ENCODE peak calls at places on chromosomes 11 and 22, in seven cellular contexts. Z is CD8-positive, alpha-beta T cell; K is body of pancreas; S is brain microvascular endothelial cell; Q is fibroblast of pulmonary artery; G is astrocyte of the spinal cord; T is A549. R is an unnamed sample.

GRCh38 chr11:48683226-48683720 is 194.7 kb downstream of the OR4A47 start:
- DNase-seq in Z (no peak), K (no peak), S (no peak), Q (no peak), G (no peak), T (no peak), R (no peak)

GRCh38 chr11:66136752-66137123 is 66.7 kb downstream of the PACS1 start:
- DNase-seq in Z (no peak), K (peak), S (peak), Q (peak), G (peak), T (peak), R (no peak)

GRCh38 chr11:102413497-102413896 is 39.1 kb downstream of the TMEM123 start:
- DNase-seq in Z (no peak), K (no peak), S (no peak), Q (no peak), G (no peak), T (no peak), R (no peak)

GRCh38 chr11:47179655-47179991 is 2.9 kb upstream of the ARFGAP2 start:
- DNase-seq in Z (no peak), K (peak), S (peak), Q (peak), G (no peak), T (peak), R (no peak)

GRCh38 chr11:61041755-61042518 is 60.4 kb upstream of the CD5 start:
- DNase-seq in Z (peak), K (peak), S (peak), Q (peak), G (peak), T (no peak), R (peak)

GRCh38 chr11:78138281-78138680 is 1.1 kb downstream of the ALG8 start:
- DNase-seq in Z (no peak), K (no peak), S (no peak), Q (no peak), G (no peak), T (no peak), R (no peak)

GRCh38 chr11:69921429-69922014 is 102.3 kb upstream of the FGF3 start:
- DNase-seq in Z (no peak), K (no peak), S (no peak), Q (no peak), G (no peak), T (no peak), R (peak)

GRCh38 chr22:31490496-31490925 is 869 bp upstream of the EIF4ENIF1 start:
- DNase-seq in Z (peak), K (peak), S (peak), Q (peak), G (no peak), T (peak), R (no peak)

GRCh38 chr11:36409152-36409713 is 100.8 kb downstream of the TRAF6 start:
- DNase-seq in Z (no peak), K (no peak), S (peak), Q (peak), G (peak), T (no peak), R (no peak)

GRCh38 chr22:41613456-41613855 is 7.4 kb downstream of the DESI1 start:
- DNase-seq in Z (no peak), K (no peak), S (no peak), Q (no peak), G (no peak), T (no peak), R (no peak)

GRCh38 chr11:61454520-61454919 is 24.6 kb downstream of the SDHAF2 start:
- DNase-seq in Z (no peak), K (no peak), S (no peak), Q (no peak), G (no peak), T (no peak), R (no peak)

GRCh38 chr22:38238519-38239051 is 34.2 kb downstream of the TMEM184B start:
- DNase-seq in Z (no peak), K (peak), S (no peak), Q (peak), G (peak), T (no peak), R (peak)

GRCh38 chr11:21814169-21814568 is 378.7 kb upstream of the ANO5 start:
- DNase-seq in Z (no peak), K (peak), S (peak), Q (peak), G (peak), T (no peak), R (no peak)

GRCh38 chr22:45216133-45217003 is 24.3 kb downstream of the KIAA0930 start:
- DNase-seq in Z (no peak), K (peak), S (peak), Q (peak), G (peak), T (no peak), R (no peak)

GRCh38 chr11:113778111-113778910 is 1.3 kb upstream of the CLDN25 start:
- DNase-seq in Z (no peak), K (peak), S (peak), Q (peak), G (peak), T (no peak), R (no peak)

GRCh38 chr11:102494216-102494615 is 36.3 kb downstream of the MMP7 start:
- DNase-seq in Z (no peak), K (no peak), S (peak), Q (peak), G (peak), T (peak), R (no peak)

GRCh38 chr11:32391965-32392553 is 43.3 kb downstream of the WT1 start:
- DNase-seq in Z (no peak), K (no peak), S (peak), Q (peak), G (peak), T (no peak), R (no peak)

GRCh38 chr11:77044886-77045285 is 10.7 kb downstream of the B3GNT6 start:
- DNase-seq in Z (no peak), K (no peak), S (no peak), Q (no peak), G (no peak), T (no peak), R (no peak)

GRCh38 chr11:47099213-47099917 is 77.3 kb downstream of the ARFGAP2 start:
- DNase-seq in Z (no peak), K (no peak), S (peak), Q (peak), G (no peak), T (no peak), R (no peak)

GRCh38 chr11:92482502-92482901 is 257.9 kb downstream of the FAT3 start:
- DNase-seq in Z (no peak), K (no peak), S (no peak), Q (no peak), G (no peak), T (no peak), R (no peak)

GRCh38 chr11:71202966-71203365 is 49.4 kb downstream of the SHANK2 start:
- DNase-seq in Z (no peak), K (no peak), S (no peak), Q (no peak), G (no peak), T (no peak), R (no peak)

GRCh38 chr11:10490398-10491232 is 35.6 kb downstream of the AMPD3 start:
- DNase-seq in Z (no peak), K (peak), S (peak), Q (peak), G (peak), T (peak), R (peak)

GRCh38 chr22:29244785-29245625 is 22.8 kb downstream of the RHBDD3 start:
- DNase-seq in Z (no peak), K (no peak), S (no peak), Q (no peak), G (no peak), T (no peak), R (no peak)

GRCh38 chr11:68043349-68044144 is 4.7 kb downstream of the TCIRG1 start:
- DNase-seq in Z (no peak), K (peak), S (peak), Q (peak), G (peak), T (peak), R (peak)

GRCh38 chr22:33054276-33054675 is 3.9 kb downstream of the SYN3 start:
- DNase-seq in Z (no peak), K (no peak), S (no peak), Q (no peak), G (no peak), T (no peak), R (no peak)

GRCh38 chr11:1546536-1547466 is 25.3 kb downstream of the DUSP8 start:
- DNase-seq in Z (peak), K (peak), S (no peak), Q (peak), G (no peak), T (peak), R (no peak)

GRCh38 chr11:63609536-63609935 is 4.7 kb downstream of the PLAAT3 start:
- DNase-seq in Z (no peak), K (peak), S (no peak), Q (no peak), G (no peak), T (no peak), R (no peak)

GRCh38 chr11:68269414-68270081 is 2.2 kb downstream of the C11orf24 start:
- DNase-seq in Z (no peak), K (no peak), S (peak), Q (peak), G (peak), T (no peak), R (no peak)

GRCh38 chr11:1759151-1759850 is 4.4 kb downstream of the CTSD start:
- DNase-seq in Z (no peak), K (no peak), S (no peak), Q (no peak), G (no peak), T (no peak), R (no peak)

GRCh38 chr11:48081151-48082010 is 101.0 kb downstream of the PTPRJ start:
- DNase-seq in Z (peak), K (peak), S (peak), Q (peak), G (peak), T (no peak), R (no peak)

GRCh38 chr11:61832207-61832606 is 4.1 kb downstream of the FADS2 start:
- DNase-seq in Z (no peak), K (no peak), S (no peak), Q (no peak), G (no peak), T (no peak), R (no peak)

GRCh38 chr11:17906436-17906835 is 106.4 kb downstream of the SERGEF start:
- DNase-seq in Z (no peak), K (peak), S (no peak), Q (no peak), G (no peak), T (no peak), R (no peak)

GRCh38 chr22:25363474-25363873 is 144.0 kb downstream of the CRYBB2 start:
- DNase-seq in Z (no peak), K (no peak), S (no peak), Q (no peak), G (no peak), T (no peak), R (no peak)

GRCh38 chr22:40578171-40578570 is 58.3 kb downstream of the MRTFA start:
- DNase-seq in Z (no peak), K (no peak), S (no peak), Q (no peak), G (no peak), T (no peak), R (no peak)

GRCh38 chr22:19130959-19131684 is at the start of gene TSSK2:
- DNase-seq in Z (no peak), K (no peak), S (no peak), Q (no peak), G (no peak), T (no peak), R (no peak)

GRCh38 chr11:86214710-86215109 is 29.8 kb upstream of the EED start:
- DNase-seq in Z (no peak), K (no peak), S (no peak), Q (no peak), G (no peak), T (no peak), R (no peak)

DNA sequence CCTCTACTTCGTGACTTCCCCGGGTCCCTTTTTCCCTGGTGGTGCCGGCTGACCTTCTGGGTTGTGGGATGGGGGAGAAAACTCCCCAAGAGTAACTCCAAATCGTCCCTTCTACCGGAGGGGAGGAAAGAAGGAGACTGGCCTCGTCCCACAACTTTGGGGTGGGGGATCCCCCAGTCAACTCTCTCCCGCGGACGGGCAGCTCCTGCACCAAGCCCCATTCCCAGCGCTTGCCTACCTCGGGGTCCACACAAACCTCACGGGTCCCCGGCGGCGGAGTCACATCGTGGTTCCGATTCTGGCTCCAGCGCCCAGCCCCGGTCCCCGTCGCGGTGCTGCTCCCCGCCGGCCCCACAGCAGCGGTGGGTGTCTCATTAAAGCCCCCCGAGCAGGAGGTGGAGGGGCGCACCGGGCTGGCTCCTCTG is 317 bp downstream of the BDNF start:
- DNase-seq in Z (no peak), K (no peak), S (no peak), Q (no peak), G (no peak), T (no peak), R (no peak)
- TF ChIP-seq CTCF in Z (no peak), K (no peak), S (no peak), Q (no peak), G (no peak), T (no peak), R (no peak)

DNA sequence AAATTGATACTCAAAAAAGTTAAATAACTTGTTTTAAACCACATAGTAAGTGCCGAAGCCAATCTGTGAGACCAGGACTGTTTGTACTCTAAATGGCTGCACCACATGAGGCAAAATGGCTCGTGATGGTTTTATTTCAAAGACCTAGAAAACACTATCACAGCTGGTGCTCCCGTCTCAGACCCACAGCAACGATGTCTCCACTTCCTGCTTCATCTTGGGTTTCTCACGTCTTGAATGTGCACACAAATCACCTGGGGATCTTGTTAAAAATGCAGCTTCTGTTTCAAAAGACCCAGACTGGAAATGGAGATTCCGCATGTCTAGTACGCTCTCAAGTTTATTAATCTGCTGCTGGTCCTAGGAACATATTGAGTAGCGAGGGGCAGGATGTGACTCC is 1.2 kb downstream of the CD3E start:
- DNase-seq in Z (peak), K (no peak), S (no peak), Q (no peak), G (no peak), T (no peak), R (no peak)
- H3K4me3 ChIP-seq in Z (peak), K (no peak), S (no peak), Q (no peak), G (no peak), T (no peak), R (no peak)

DNA sequence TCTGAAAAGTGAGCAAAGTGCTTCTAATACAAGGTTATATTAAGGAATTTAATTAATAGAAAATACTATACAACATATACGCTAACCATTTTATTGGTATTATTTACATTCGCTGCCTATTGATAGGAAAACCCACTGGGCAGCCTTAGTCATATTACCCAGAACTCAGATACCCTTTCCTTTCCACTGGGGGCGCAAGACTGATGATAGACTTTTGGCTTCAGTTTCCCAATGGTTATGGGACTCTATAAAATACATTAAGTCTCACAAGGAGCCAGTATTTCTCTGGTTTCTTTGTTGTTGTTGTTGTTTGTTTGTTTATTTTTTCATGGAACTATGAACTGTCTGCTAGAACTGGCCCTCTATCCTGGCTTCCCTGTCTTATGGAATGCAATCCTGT is 471.1 kb upstream of the KIRREL3 start:
- DNase-seq in Z (no peak), K (no peak), S (no peak), Q (no peak), G (no peak), T (no peak), R (no peak)
- TF ChIP-seq CTCF in Z (no peak), K (no peak), S (no peak), Q (no peak), G (peak), T (no peak), R (no peak)

GRCh38 chr11:20162824-20163777 is 2.8 kb upstream of the DBX1 start:
- DNase-seq in Z (no peak), K (peak), S (peak), Q (peak), G (peak), T (no peak), R (no peak)
- H3K4me3 ChIP-seq in Z (peak), K (no peak), S (peak), Q (peak), G (no peak), T (peak), R (peak)

DNA sequence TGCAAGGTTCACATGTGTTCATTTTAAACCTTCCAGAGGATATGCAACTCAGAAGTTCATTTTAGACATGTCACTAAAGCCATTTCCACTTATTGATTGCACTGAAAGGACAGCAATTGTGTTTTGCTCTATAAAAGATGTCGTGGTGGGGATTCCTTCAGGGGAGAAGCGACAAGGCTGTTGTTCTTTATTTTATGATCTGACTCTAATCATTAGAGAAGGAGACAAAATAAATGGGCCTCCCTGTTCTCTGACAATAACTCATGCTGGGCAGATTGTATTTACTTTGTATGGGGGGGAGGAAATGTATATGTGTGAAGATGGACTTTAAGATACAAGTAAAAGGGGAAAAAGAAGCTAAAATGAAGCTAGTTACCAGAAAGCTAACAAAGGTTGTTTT is 370.1 kb upstream of the ARHGAP42 start:
- DNase-seq in Z (no peak), K (no peak), S (no peak), Q (no peak), G (no peak), T (no peak), R (no peak)
- TF ChIP-seq CTCF in Z (no peak), K (no peak), S (no peak), Q (no peak), G (no peak), T (no peak), R (no peak)

GRCh38 chr22:27317156-27317555 is 484.4 kb downstream of the MN1 start:
- DNase-seq in Z (no peak), K (no peak), S (no peak), Q (peak), G (no peak), T (no peak), R (no peak)

GRCh38 chr22:27315833-27316232 is 485.7 kb downstream of the MN1 start:
- DNase-seq in Z (no peak), K (no peak), S (no peak), Q (no peak), G (no peak), T (no peak), R (no peak)

GRCh38 chr22:27314276-27314807 is 487.2 kb downstream of the MN1 start:
- DNase-seq in Z (no peak), K (peak), S (no peak), Q (no peak), G (no peak), T (no peak), R (no peak)

GRCh38 chr22:27317961-27318360 is 483.6 kb downstream of the MN1 start:
- DNase-seq in Z (no peak), K (no peak), S (no peak), Q (no peak), G (no peak), T (no peak), R (no peak)

GRCh38 chr22:27318516-27318915 is 483.0 kb downstream of the MN1 start:
- DNase-seq in Z (no peak), K (no peak), S (peak), Q (peak), G (peak), T (no peak), R (peak)
- H3K4me3 ChIP-seq in Z (no peak), K (no peak), S (no peak), Q (no peak), G (no peak), T (no peak), R (no peak)

GRCh38 chr11:96035031-96035743 is 111.3 kb upstream of the MTMR2 start:
- DNase-seq in Z (no peak), K (no peak), S (no peak), Q (no peak), G (no peak), T (no peak), R (no peak)

GRCh38 chr11:96035744-96036087 is 111.8 kb upstream of the MTMR2 start:
- DNase-seq in Z (no peak), K (no peak), S (no peak), Q (no peak), G (no peak), T (no peak), R (no peak)

GRCh38 chr11:96036863-96037262 is 113.0 kb upstream of the MTMR2 start:
- DNase-seq in Z (no peak), K (peak), S (no peak), Q (no peak), G (no peak), T (no peak), R (no peak)

GRCh38 chr11:96038046-96038445 is 114.1 kb upstream of the MTMR2 start:
- DNase-seq in Z (no peak), K (no peak), S (no peak), Q (no peak), G (peak), T (no peak), R (no peak)

GRCh38 chr11:96037267-96037990 is 113.5 kb upstream of the MTMR2 start:
- DNase-seq in Z (no peak), K (no peak), S (peak), Q (peak), G (peak), T (no peak), R (no peak)
- TF ChIP-seq CTCF in Z (no peak), K (no peak), S (peak), Q (no peak), G (no peak), T (no peak), R (no peak)

GRCh38 chr11:87456499-87456898 is 418.8 kb downstream of the TMEM135 start:
- DNase-seq in Z (no peak), K (no peak), S (no peak), Q (no peak), G (no peak), T (no peak), R (no peak)
- H3K4me3 ChIP-seq in Z (no peak), K (no peak), S (no peak), Q (no peak), G (no peak), T (no peak), R (no peak)

DNA sequence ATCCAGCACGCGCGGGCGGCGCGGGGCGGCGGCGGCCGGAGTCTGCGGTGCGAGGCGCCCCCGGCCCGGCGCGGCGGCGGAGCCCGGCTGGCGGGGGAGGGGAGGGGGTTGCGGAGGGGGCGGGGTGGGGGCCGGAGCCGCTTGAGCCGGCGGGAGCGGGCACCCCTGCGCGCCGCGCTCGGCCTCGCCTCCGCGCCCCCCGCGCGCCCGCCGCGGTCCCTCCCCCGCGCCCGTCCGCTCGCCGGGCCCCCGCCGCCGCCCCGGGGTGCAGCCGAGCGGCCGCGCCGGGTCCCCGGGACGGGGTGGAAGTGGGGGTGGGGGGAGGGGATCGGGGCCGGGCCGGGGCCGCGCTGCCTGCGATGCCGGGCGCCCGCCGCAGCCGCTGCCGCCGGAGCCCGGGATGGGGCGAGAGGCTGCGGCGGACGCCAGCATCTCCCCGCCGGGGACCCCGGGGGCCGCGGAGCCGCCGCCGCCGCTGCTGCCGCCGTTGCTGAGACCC is 284 bp downstream of the MGAT3 start:
- DNase-seq in Z (no peak), K (no peak), S (no peak), Q (no peak), G (no peak), T (no peak), R (no peak)
- TF ChIP-seq CTCF in Z (no peak), K (no peak), S (no peak), Q (no peak), G (no peak), T (no peak), R (no peak)

R was measured in ovary.